ENCODE peak calls at places on chromosomes 12 and 14, in eight cellular contexts. S, K, C, L, M, Q, W and R are unnamed samples.

GRCh38 chr14:96246535-96246839 is 9.5 kb upstream of the BDKRB1 start:
- DNase-seq in S (no peak), K (no peak), C (no peak), L (no peak), M (no peak), Q (peak; percentile 100), W (no peak), R (no peak)

GRCh38 chr12:83996671-83997070 is 915.9 kb downstream of the SLC6A15 start:
- DNase-seq in S (no peak), K (no peak), C (no peak), L (no peak), M (no peak), Q (peak; percentile 40), W (no peak), R (no peak)

GRCh38 chr12:115261691-115262398 is 577.9 kb upstream of the TBX3 start:
- DNase-seq in S (no peak), K (no peak), C (no peak), L (no peak), M (peak; percentile 80), Q (peak; percentile 8), W (no peak), R (no peak)

GRCh38 chr12:54368709-54369596 is 4.7 kb upstream of the GPR84 start:
- DNase-seq in S (peak; percentile 95), K (peak; percentile 46), C (peak; percentile 76), L (peak; percentile 90), M (peak; percentile 94), Q (peak; percentile 88), W (peak; percentile 94), R (peak; percentile 93)

GRCh38 chr14:63163306-63163705 is 40.9 kb upstream of the RHOJ start:
- DNase-seq in S (no peak), K (no peak), C (no peak), L (no peak), M (no peak), Q (no peak), W (no peak), R (no peak)

GRCh38 chr14:76926521-76927251 is 100.5 kb downstream of the LRRC74A start:
- DNase-seq in S (peak; percentile 85), K (no peak), C (no peak), L (peak; percentile 51), M (no peak), Q (peak; percentile 72), W (peak; percentile 51), R (no peak)

GRCh38 chr12:123696641-123697040 is 15.5 kb upstream of the ATP6V0A2 start:
- DNase-seq in S (no peak), K (no peak), C (no peak), L (peak; percentile 15), M (no peak), Q (no peak), W (no peak), R (no peak)

GRCh38 chr14:41404121-41404520 is 202.6 kb upstream of the LRFN5 start:
- DNase-seq in S (no peak), K (no peak), C (no peak), L (no peak), M (no peak), Q (peak; percentile 32), W (no peak), R (no peak)

GRCh38 chr12:16349132-16349463 is 1.7 kb downstream of the MGST1 start:
- DNase-seq in S (peak; percentile 88), K (no peak), C (peak; percentile 45), L (no peak), M (peak; percentile 70), Q (peak; percentile 98), W (no peak), R (no peak)

GRCh38 chr14:94751956-94752355 is 18.0 kb downstream of the GSC start:
- DNase-seq in S (peak; percentile 22), K (no peak), C (no peak), L (no peak), M (no peak), Q (no peak), W (no peak), R (no peak)

GRCh38 chr12:75994069-75994740 is 37.4 kb downstream of the PHLDA1 start:
- DNase-seq in S (no peak), K (no peak), C (no peak), L (no peak), M (no peak), Q (no peak), W (no peak), R (no peak)

GRCh38 chr14:68892961-68893360 is 86.1 kb downstream of the ACTN1 start:
- DNase-seq in S (peak; percentile 59), K (no peak), C (no peak), L (no peak), M (no peak), Q (no peak), W (no peak), R (no peak)

GRCh38 chr12:4813741-4814140 is 93.5 kb downstream of the GALNT8 start:
- DNase-seq in S (no peak), K (no peak), C (no peak), L (no peak), M (no peak), Q (no peak), W (no peak), R (no peak)

GRCh38 chr12:38904932-38905479 is 385 bp downstream of the CPNE8 start:
- DNase-seq in S (peak; percentile 95), K (peak; percentile 48), C (peak; percentile 68), L (no peak), M (peak; percentile 89), Q (peak; percentile 86), W (peak; percentile 62), R (peak; percentile 55)

GRCh38 chr12:14902465-14902864 is 16.8 kb upstream of the MGP start:
- DNase-seq in S (no peak), K (no peak), C (no peak), L (no peak), M (no peak), Q (peak; percentile 32), W (no peak), R (no peak)

GRCh38 chr14:23153891-23154796 is 29.3 kb downstream of the SLC7A8 start:
- DNase-seq in S (peak; percentile 96), K (peak; percentile 28), C (peak; percentile 98), L (no peak), M (peak; percentile 87), Q (peak; percentile 93), W (peak; percentile 42), R (no peak)

GRCh38 chr14:77311217-77311616 is 9.5 kb downstream of the POMT2 start:
- DNase-seq in S (no peak), K (no peak), C (no peak), L (no peak), M (no peak), Q (peak; percentile 67), W (no peak), R (no peak)

GRCh38 chr14:50388256-50388931 is 8.3 kb downstream of the CDKL1 start:
- DNase-seq in S (no peak), K (no peak), C (no peak), L (no peak), M (peak; percentile 83), Q (no peak), W (peak; percentile 11), R (no peak)

GRCh38 chr14:89911018-89911919 is 43.3 kb downstream of the EFCAB11 start:
- DNase-seq in S (no peak), K (no peak), C (no peak), L (no peak), M (peak; percentile 38), Q (peak; percentile 30), W (no peak), R (no peak)

GRCh38 chr12:59624732-59625455 is 29.1 kb downstream of the SLC16A7 start:
- DNase-seq in S (no peak), K (no peak), C (no peak), L (no peak), M (no peak), Q (peak; percentile 11), W (no peak), R (no peak)

GRCh38 chr12:6691473-6691872 is 2.3 kb upstream of the ZNF384 start:
- DNase-seq in S (no peak), K (no peak), C (no peak), L (no peak), M (no peak), Q (peak; percentile 40), W (no peak), R (no peak)

GRCh38 chr14:32366256-32366655 is 37.2 kb downstream of the AKAP6 start:
- DNase-seq in S (no peak), K (no peak), C (no peak), L (no peak), M (no peak), Q (peak; percentile 84), W (peak; percentile 3), R (no peak)
- TF ChIP-seq CTCF in S (no peak), K (no peak), C (no peak), L (no peak), M (no peak), Q (peak; percentile 41), W (peak; percentile 11), R (no peak)

DNA sequence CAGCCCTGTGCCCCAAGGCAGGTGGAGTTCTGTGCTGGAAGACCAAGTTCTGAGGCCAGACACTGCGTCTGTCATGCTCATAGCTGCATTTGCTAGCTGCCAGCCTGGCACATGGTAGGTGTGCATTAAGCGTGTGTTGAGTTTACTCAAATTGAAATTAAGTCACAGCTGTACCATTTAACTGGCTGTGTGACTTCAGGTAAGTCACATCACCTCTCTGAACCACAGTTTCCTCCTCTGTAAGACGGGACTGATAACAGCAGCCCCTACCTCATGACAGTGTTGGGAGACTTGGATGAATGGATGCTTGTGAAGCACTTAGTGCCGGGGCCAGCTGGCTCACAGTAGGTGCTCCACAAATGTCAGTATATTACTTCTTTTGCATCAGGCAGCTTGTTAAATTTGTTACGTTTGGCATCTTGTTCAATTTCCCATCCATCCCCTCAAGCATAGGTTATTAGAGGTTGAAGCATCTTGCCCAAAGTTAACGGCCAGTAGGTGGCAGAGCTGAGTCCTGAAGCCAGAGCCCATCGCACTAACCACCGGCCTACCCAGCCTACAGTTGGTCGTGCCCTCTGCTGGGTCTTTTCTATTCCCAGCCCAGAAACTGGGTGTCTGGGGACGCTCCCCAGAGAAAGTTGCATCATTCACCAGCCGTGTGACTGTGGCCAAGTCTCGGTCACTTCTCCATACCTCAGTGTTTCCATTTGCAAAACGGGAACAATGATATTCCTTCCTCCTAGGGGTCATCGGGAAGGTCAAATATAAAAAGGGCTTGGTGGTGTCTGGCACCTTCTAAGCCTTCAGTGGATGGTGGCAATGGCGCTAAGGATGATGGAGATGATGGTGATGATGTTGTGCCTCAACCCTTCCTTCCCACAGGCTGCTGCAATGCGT is 4.5 kb downstream of the DAO start:
- DNase-seq in S (no peak), K (no peak), C (no peak), L (peak; percentile 72), M (peak; percentile 66), Q (peak; percentile 42), W (peak; percentile 36), R (peak; percentile 56)
- TF ChIP-seq CTCF in S (peak; percentile 20), K (peak; percentile 47), C (peak; percentile 49), L (peak; percentile 91), M (peak; percentile 70), Q (peak; percentile 66), W (peak; percentile 42), R (peak; percentile 65)

GRCh38 chr12:119695034-119695433 is 27.1 kb downstream of the PRKAB1 start:
- DNase-seq in S (no peak), K (no peak), C (no peak), L (peak; percentile 23), M (no peak), Q (no peak), W (no peak), R (no peak)
- TF ChIP-seq CTCF in S (peak; percentile 15), K (peak; percentile 30), C (peak; percentile 25), L (peak; percentile 66), M (peak; percentile 37), Q (peak; percentile 46), W (peak; percentile 33), R (no peak)

GRCh38 chr14:106802413-106803364 is 1276.3 kb downstream of the TMEM121 start:
- DNase-seq in S (no peak), K (no peak), C (no peak), L (peak; percentile 39), M (peak; percentile 45), Q (no peak), W (no peak), R (no peak)
- TF ChIP-seq CTCF in S (no peak), K (no peak), C (no peak), L (peak; percentile 65), M (peak; percentile 17), Q (no peak), W (no peak), R (no peak)